ENCODE peak calls at places on chromosomes 1 and 21, in four cellular contexts. One of them, this sample, is unnamed.

GRCh38 chr1:50980505-50980904 is 10.5 kb downstream of the CDKN2C start:
- DNase-seq in BJ: no peak
- DNase-seq in effector memory CD8-positive, alpha-beta T cell: no peak
- DNase-seq in NCI-H510A: no peak
- DNase-seq in this sample: no peak

GRCh38 chr1:80673935-80674597 is 1126.7 kb upstream of the ADGRL2 start:
- DNase-seq in BJ: no peak
- DNase-seq in effector memory CD8-positive, alpha-beta T cell: no peak
- DNase-seq in NCI-H510A: no peak
- DNase-seq in this sample: no peak

GRCh38 chr1:3658231-3658615 is 5.9 kb downstream of the TP73 start:
- DNase-seq in BJ: no peak
- DNase-seq in effector memory CD8-positive, alpha-beta T cell: no peak
- DNase-seq in NCI-H510A: no peak
- DNase-seq in this sample: no peak

GRCh38 chr1:54819195-54819536 is 18.0 kb upstream of the TTC22 start:
- DNase-seq in BJ: no peak
- DNase-seq in effector memory CD8-positive, alpha-beta T cell: no peak
- DNase-seq in NCI-H510A: no peak
- DNase-seq in this sample: no peak

GRCh38 chr1:56816909-56817308 is 2.3 kb downstream of the FYB2 start:
- DNase-seq in BJ: no peak
- DNase-seq in effector memory CD8-positive, alpha-beta T cell: no peak
- DNase-seq in NCI-H510A: peak; percentile 69
- DNase-seq in this sample: no peak

GRCh38 chr1:52348704-52349301 is 17.2 kb downstream of the CC2D1B start:
- DNase-seq in BJ: no peak
- DNase-seq in effector memory CD8-positive, alpha-beta T cell: no peak
- DNase-seq in NCI-H510A: no peak
- DNase-seq in this sample: peak; percentile 63

GRCh38 chr1:208433086-208433485 is 188.9 kb upstream of the PLXNA2 start:
- DNase-seq in BJ: no peak
- DNase-seq in effector memory CD8-positive, alpha-beta T cell: no peak
- DNase-seq in NCI-H510A: no peak
- DNase-seq in this sample: no peak

GRCh38 chr1:116151739-116152576 is 40.8 kb downstream of the MAB21L3 start:
- DNase-seq in BJ: peak; percentile 9
- DNase-seq in effector memory CD8-positive, alpha-beta T cell: peak; percentile 78
- DNase-seq in NCI-H510A: peak; percentile 52
- DNase-seq in this sample: peak; percentile 74

GRCh38 chr1:80076469-80076868 is 1069.9 kb upstream of the ADGRL4 start:
- DNase-seq in BJ: no peak
- DNase-seq in effector memory CD8-positive, alpha-beta T cell: no peak
- DNase-seq in NCI-H510A: no peak
- DNase-seq in this sample: no peak

GRCh38 chr1:32249831-32250525 is 1.1 kb upstream of the LCK start:
- DNase-seq in BJ: no peak
- DNase-seq in effector memory CD8-positive, alpha-beta T cell: peak; percentile 76
- DNase-seq in NCI-H510A: no peak
- DNase-seq in this sample: no peak

GRCh38 chr1:214640431-214641213 is 37.6 kb downstream of the CENPF start:
- DNase-seq in BJ: no peak
- DNase-seq in effector memory CD8-positive, alpha-beta T cell: no peak
- DNase-seq in NCI-H510A: no peak
- DNase-seq in this sample: no peak

GRCh38 chr1:22877112-22877915 is 95.4 kb downstream of the LACTBL1 start:
- DNase-seq in BJ: no peak
- DNase-seq in effector memory CD8-positive, alpha-beta T cell: no peak
- DNase-seq in NCI-H510A: no peak
- DNase-seq in this sample: no peak

GRCh38 chr1:65524931-65525296 is 104.4 kb downstream of the LEPR start:
- DNase-seq in BJ: no peak
- DNase-seq in effector memory CD8-positive, alpha-beta T cell: no peak
- DNase-seq in NCI-H510A: no peak
- DNase-seq in this sample: no peak

GRCh38 chr21:25281134-25281533 is 326.1 kb downstream of the MRPL39 start:
- DNase-seq in BJ: no peak
- DNase-seq in effector memory CD8-positive, alpha-beta T cell: no peak
- DNase-seq in NCI-H510A: no peak
- DNase-seq in this sample: no peak

GRCh38 chr1:93475691-93476090 is 27.8 kb downstream of the FNBP1L start:
- DNase-seq in BJ: no peak
- DNase-seq in effector memory CD8-positive, alpha-beta T cell: no peak
- DNase-seq in NCI-H510A: no peak
- DNase-seq in this sample: no peak

GRCh38 chr1:8951246-8951645 is 5.6 kb downstream of the CA6 start:
- DNase-seq in BJ: no peak
- DNase-seq in effector memory CD8-positive, alpha-beta T cell: no peak
- DNase-seq in NCI-H510A: no peak
- DNase-seq in this sample: no peak

GRCh38 chr1:30719406-30720270 is 3.7 kb downstream of the MATN1 start:
- DNase-seq in BJ: no peak
- DNase-seq in effector memory CD8-positive, alpha-beta T cell: no peak
- DNase-seq in NCI-H510A: no peak
- DNase-seq in this sample: no peak

GRCh38 chr1:150262388-150263320 is 5.1 kb downstream of the CA14 start:
- DNase-seq in BJ: no peak
- DNase-seq in effector memory CD8-positive, alpha-beta T cell: no peak
- DNase-seq in NCI-H510A: no peak
- DNase-seq in this sample: no peak

GRCh38 chr1:28354121-28354520 is 15.4 kb upstream of the PHACTR4 start:
- DNase-seq in BJ: no peak
- DNase-seq in effector memory CD8-positive, alpha-beta T cell: no peak
- DNase-seq in NCI-H510A: no peak
- DNase-seq in this sample: no peak

GRCh38 chr1:78003882-78004718 is 639 bp upstream of the DNAJB4 start:
- DNase-seq in BJ: peak; percentile 19
- DNase-seq in effector memory CD8-positive, alpha-beta T cell: peak; percentile 6
- DNase-seq in NCI-H510A: peak; percentile 69
- DNase-seq in this sample: peak; percentile 83

GRCh38 chr1:88985692-88986091 is 6.7 kb downstream of the KYAT3 start:
- DNase-seq in BJ: no peak
- DNase-seq in effector memory CD8-positive, alpha-beta T cell: no peak
- DNase-seq in NCI-H510A: no peak
- DNase-seq in this sample: no peak

GRCh38 chr21:45074818-45075605 is 632 bp downstream of the ADARB1 start:
- DNase-seq in BJ: no peak
- DNase-seq in effector memory CD8-positive, alpha-beta T cell: peak; percentile 11
- DNase-seq in NCI-H510A: no peak
- DNase-seq in this sample: peak; percentile 42

GRCh38 chr1:151653397-151653796 is 41.5 kb downstream of the SNX27 start:
- DNase-seq in BJ: peak; percentile 25
- DNase-seq in effector memory CD8-positive, alpha-beta T cell: no peak
- DNase-seq in NCI-H510A: no peak
- DNase-seq in this sample: no peak

GRCh38 chr1:213443415-213443814 is 392.4 kb downstream of the RPS6KC1 start:
- DNase-seq in BJ: no peak
- DNase-seq in effector memory CD8-positive, alpha-beta T cell: no peak
- DNase-seq in NCI-H510A: no peak
- DNase-seq in this sample: no peak

GRCh38 chr1:62175568-62176179 is 19.0 kb upstream of the L1TD1 start:
- DNase-seq in BJ: peak; percentile 10
- DNase-seq in effector memory CD8-positive, alpha-beta T cell: peak; percentile 23
- DNase-seq in NCI-H510A: no peak
- DNase-seq in this sample: peak; percentile 68

GRCh38 chr1:203480084-203480483 is 4.5 kb downstream of the PRELP start:
- DNase-seq in BJ: peak; percentile 67
- DNase-seq in effector memory CD8-positive, alpha-beta T cell: no peak
- DNase-seq in NCI-H510A: no peak
- DNase-seq in this sample: no peak

GRCh38 chr1:87463917-87464565 is 135.4 kb downstream of the LMO4 start:
- DNase-seq in BJ: no peak
- DNase-seq in effector memory CD8-positive, alpha-beta T cell: no peak
- DNase-seq in NCI-H510A: peak; percentile 2
- DNase-seq in this sample: no peak

GRCh38 chr1:40749817-40750216 is 33.8 kb upstream of the KCNQ4 start:
- DNase-seq in BJ: no peak
- DNase-seq in effector memory CD8-positive, alpha-beta T cell: no peak
- DNase-seq in NCI-H510A: no peak
- DNase-seq in this sample: no peak

GRCh38 chr1:245500546-245500945 is 345.8 kb downstream of the KIF26B start:
- DNase-seq in BJ: peak; percentile 67
- DNase-seq in effector memory CD8-positive, alpha-beta T cell: no peak
- DNase-seq in NCI-H510A: no peak
- DNase-seq in this sample: no peak

GRCh38 chr1:212292250-212292924 is 7.2 kb downstream of the PPP2R5A start:
- DNase-seq in BJ: no peak
- DNase-seq in effector memory CD8-positive, alpha-beta T cell: no peak
- DNase-seq in NCI-H510A: no peak
- DNase-seq in this sample: no peak

GRCh38 chr21:39441502-39442475 is 3.8 kb downstream of the LCA5L start:
- DNase-seq in BJ: no peak
- DNase-seq in effector memory CD8-positive, alpha-beta T cell: peak; percentile 15
- DNase-seq in NCI-H510A: peak; percentile 13
- DNase-seq in this sample: peak; percentile 29

GRCh38 chr1:31216016-31216415 is 23.7 kb downstream of the NKAIN1 start:
- DNase-seq in BJ: no peak
- DNase-seq in effector memory CD8-positive, alpha-beta T cell: no peak
- DNase-seq in NCI-H510A: peak; percentile 56
- DNase-seq in this sample: peak; percentile 81

GRCh38 chr1:175206687-175207086 is 14.1 kb upstream of the KIAA0040 start:
- DNase-seq in BJ: no peak
- DNase-seq in effector memory CD8-positive, alpha-beta T cell: no peak
- DNase-seq in NCI-H510A: no peak
- DNase-seq in this sample: no peak

GRCh38 chr1:91555821-91556531 is 55.3 kb downstream of the CDC7 start:
- DNase-seq in BJ: peak; percentile 31
- DNase-seq in effector memory CD8-positive, alpha-beta T cell: peak; percentile 66
- DNase-seq in NCI-H510A: no peak
- DNase-seq in this sample: no peak

GRCh38 chr1:41898191-41898713 is 20.5 kb downstream of the HIVEP3 start:
- DNase-seq in BJ: no peak
- DNase-seq in effector memory CD8-positive, alpha-beta T cell: peak; percentile 60
- DNase-seq in NCI-H510A: no peak
- DNase-seq in this sample: no peak

GRCh38 chr1:203200059-203200553 is 13.6 kb upstream of the CHI3L1 start:
- DNase-seq in BJ: no peak
- DNase-seq in effector memory CD8-positive, alpha-beta T cell: no peak
- DNase-seq in NCI-H510A: no peak
- DNase-seq in this sample: no peak

GRCh38 chr1:182484531-182485257 is 34.7 kb downstream of the RGSL1 start:
- DNase-seq in BJ: no peak
- DNase-seq in effector memory CD8-positive, alpha-beta T cell: no peak
- DNase-seq in NCI-H510A: no peak
- DNase-seq in this sample: peak; percentile 55

GRCh38 chr1:98500324-98500723 is 161.2 kb upstream of the SNX7 start:
- DNase-seq in BJ: no peak
- DNase-seq in effector memory CD8-positive, alpha-beta T cell: no peak
- DNase-seq in NCI-H510A: no peak
- DNase-seq in this sample: no peak